ENCODE peak calls at places on chromosomes 2 and 18, in six cellular contexts. I, W, G, T, K and S are unnamed samples.

GRCh38 chr2:45343618-45344017 is 267.4 kb downstream of the SRBD1 start:
- DNase-seq in I (no peak), W (no peak), G (no peak), T (peak; percentile 42), K (no peak), S (peak; percentile 44)

GRCh38 chr2:65300134-65300771 is 72.6 kb downstream of the ACTR2 start:
- DNase-seq in I (no peak), W (no peak), G (no peak), T (no peak), K (no peak), S (peak; percentile 76)

GRCh38 chr18:48293954-48294893 is 115.0 kb downstream of the ZBTB7C start:
- DNase-seq in I (no peak), W (no peak), G (no peak), T (peak; percentile 70), K (no peak), S (no peak)

GRCh38 chr2:73830871-73831401 is 2.2 kb downstream of the STAMBP start:
- DNase-seq in I (no peak), W (no peak), G (no peak), T (no peak), K (no peak), S (peak; percentile 91)

GRCh38 chr18:68314403-68314802 is 400.5 kb downstream of the TMX3 start:
- DNase-seq in I (no peak), W (no peak), G (no peak), T (no peak), K (no peak), S (peak; percentile 35)

GRCh38 chr2:65630643-65631042 is 198.2 kb upstream of the SPRED2 start:
- DNase-seq in I (peak; percentile 78), W (peak; percentile 14), G (no peak), T (no peak), K (no peak), S (peak; percentile 77)

GRCh38 chr2:120520929-120521912 is 175.3 kb downstream of the INHBB start:
- DNase-seq in I (peak; percentile 64), W (peak; percentile 53), G (peak; percentile 60), T (peak; percentile 65), K (no peak), S (peak; percentile 26)

GRCh38 chr2:104976603-104977120 is 61.2 kb upstream of the MRPS9 start:
- DNase-seq in I (peak; percentile 15), W (peak; percentile 50), G (peak; percentile 33), T (peak; percentile 9), K (peak; percentile 62), S (no peak)

GRCh38 chr2:76281176-76281841 is 570.6 kb upstream of the GCFC2 start:
- DNase-seq in I (no peak), W (no peak), G (no peak), T (peak; percentile 30), K (no peak), S (no peak)

GRCh38 chr18:9661564-9661963 is 46.5 kb upstream of the RAB31 start:
- DNase-seq in I (peak; percentile 50), W (peak; percentile 31), G (no peak), T (peak; percentile 23), K (no peak), S (peak; percentile 40)

GRCh38 chr2:177489719-177490301 is 97.2 kb downstream of the AGPS start:
- DNase-seq in I (peak; percentile 42), W (peak; percentile 35), G (peak; percentile 41), T (peak; percentile 58), K (no peak), S (peak; percentile 49)

DNA sequence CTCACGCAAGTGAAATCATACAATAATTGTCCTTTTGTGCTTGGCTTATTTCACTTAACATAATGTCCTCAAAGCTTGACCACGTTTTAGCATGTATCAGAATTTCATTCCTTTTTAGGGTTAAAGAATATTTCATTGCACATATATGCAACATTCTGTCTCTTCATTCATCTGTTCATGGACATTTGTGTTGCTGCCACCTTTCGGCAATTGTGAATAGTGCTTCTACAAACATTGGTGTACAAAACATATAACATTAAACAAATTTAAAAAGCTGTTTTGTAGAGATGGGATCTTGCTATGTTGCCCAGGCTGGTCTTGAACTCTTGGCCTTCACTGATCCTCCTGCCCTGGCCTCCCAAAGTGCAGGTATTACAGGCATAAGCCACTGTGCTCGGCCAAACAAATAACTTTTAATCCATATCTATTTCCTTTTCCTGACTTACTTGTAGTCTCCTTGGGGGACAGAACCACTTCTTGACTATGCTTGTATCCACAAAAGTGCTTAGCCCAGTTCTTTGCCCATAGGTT is 209.3 kb downstream of the SLC4A3 start:
- DNase-seq in I (peak; percentile 47), W (peak; percentile 30), G (peak; percentile 60), T (no peak), K (no peak), S (peak; percentile 17)
- TF ChIP-seq SMC3 in I (peak; percentile 13), W (no peak), G (peak; percentile 25), T (peak; percentile 15), K (no peak), S (no peak)

DNA sequence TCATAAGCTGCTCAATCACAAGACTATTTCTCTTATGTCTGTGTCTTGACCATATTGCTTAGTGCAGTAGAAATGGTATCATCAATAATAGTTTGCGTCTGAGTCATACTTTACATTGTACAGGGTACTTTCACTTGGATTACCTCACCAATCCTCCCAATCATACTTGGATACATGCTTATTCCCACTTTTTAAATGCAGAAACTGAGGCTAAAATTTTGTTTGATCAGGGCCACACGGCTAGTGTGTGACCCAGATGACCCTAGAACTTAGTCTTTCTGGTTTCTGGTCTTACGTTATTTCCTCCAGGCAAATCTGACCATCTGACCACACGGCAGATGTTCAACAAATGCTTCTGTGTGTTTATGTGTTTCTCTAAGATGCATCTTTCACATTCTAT is 23.8 kb upstream of the CCL20 start:
- DNase-seq in I (no peak), W (no peak), G (no peak), T (no peak), K (no peak), S (peak; percentile 17)
- TF ChIP-seq SMC3 in I (no peak), W (no peak), G (no peak), T (no peak), K (no peak), S (no peak)

DNA sequence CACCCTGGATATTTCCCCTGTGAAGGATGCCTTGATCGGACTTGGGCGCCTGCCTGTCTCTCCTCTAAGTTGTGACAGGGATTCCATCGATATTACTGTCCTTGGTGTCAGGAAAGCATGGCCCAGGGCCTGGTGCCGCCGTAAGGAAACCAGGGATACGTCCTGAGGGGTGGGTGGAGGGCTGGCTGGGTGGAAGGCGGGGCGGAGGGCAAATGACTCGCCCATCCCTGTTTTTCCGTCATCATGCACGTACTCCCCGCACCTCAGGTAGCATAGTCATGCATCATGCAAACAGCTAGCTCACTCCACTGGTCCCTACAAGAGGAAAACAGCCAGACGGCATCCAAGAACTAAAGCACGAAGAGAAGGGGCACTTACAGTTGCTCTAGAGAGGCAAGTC is 57.1 kb downstream of the PXDN start:
- DNase-seq in I (no peak), W (no peak), G (no peak), T (no peak), K (no peak), S (no peak)
- TF ChIP-seq SMC3 in I (no peak), W (no peak), G (no peak), T (no peak), K (no peak), S (no peak)

GRCh38 chr2:5373200-5373599 is 319.0 kb upstream of the SOX11 start:
- DNase-seq in I (no peak), W (no peak), G (no peak), T (peak; percentile 68), K (no peak), S (no peak)
- TF ChIP-seq SMC3 in I (no peak), W (no peak), G (no peak), T (no peak), K (no peak), S (no peak)

GRCh38 chr2:212811036-212811805 is 272.6 kb upstream of the ERBB4 start:
- DNase-seq in I (no peak), W (no peak), G (no peak), T (no peak), K (no peak), S (peak; percentile 73)
- TF ChIP-seq SMC3 in I (no peak), W (no peak), G (no peak), T (no peak), K (no peak), S (no peak)

GRCh38 chr2:171081649-171082111 is 79.0 kb downstream of the TLK1 start:
- DNase-seq in I (no peak), W (no peak), G (no peak), T (no peak), K (no peak), S (no peak)

GRCh38 chr2:171086352-171087290 is 74.1 kb downstream of the TLK1 start:
- DNase-seq in I (peak; percentile 62), W (peak; percentile 75), G (peak; percentile 65), T (peak; percentile 46), K (peak; percentile 9), S (peak; percentile 68)

GRCh38 chr2:171080607-171081006 is 80.1 kb downstream of the TLK1 start:
- DNase-seq in I (no peak), W (no peak), G (no peak), T (no peak), K (no peak), S (no peak)

GRCh38 chr2:171084128-171084527 is 76.6 kb downstream of the TLK1 start:
- DNase-seq in I (no peak), W (peak; percentile 18), G (no peak), T (no peak), K (no peak), S (no peak)

GRCh38 chr2:171083426-171083825 is 77.3 kb downstream of the TLK1 start:
- DNase-seq in I (no peak), W (no peak), G (no peak), T (no peak), K (no peak), S (no peak)
- TF ChIP-seq SMC3 in I (no peak), W (no peak), G (no peak), T (no peak), K (no peak), S (no peak)

DNA sequence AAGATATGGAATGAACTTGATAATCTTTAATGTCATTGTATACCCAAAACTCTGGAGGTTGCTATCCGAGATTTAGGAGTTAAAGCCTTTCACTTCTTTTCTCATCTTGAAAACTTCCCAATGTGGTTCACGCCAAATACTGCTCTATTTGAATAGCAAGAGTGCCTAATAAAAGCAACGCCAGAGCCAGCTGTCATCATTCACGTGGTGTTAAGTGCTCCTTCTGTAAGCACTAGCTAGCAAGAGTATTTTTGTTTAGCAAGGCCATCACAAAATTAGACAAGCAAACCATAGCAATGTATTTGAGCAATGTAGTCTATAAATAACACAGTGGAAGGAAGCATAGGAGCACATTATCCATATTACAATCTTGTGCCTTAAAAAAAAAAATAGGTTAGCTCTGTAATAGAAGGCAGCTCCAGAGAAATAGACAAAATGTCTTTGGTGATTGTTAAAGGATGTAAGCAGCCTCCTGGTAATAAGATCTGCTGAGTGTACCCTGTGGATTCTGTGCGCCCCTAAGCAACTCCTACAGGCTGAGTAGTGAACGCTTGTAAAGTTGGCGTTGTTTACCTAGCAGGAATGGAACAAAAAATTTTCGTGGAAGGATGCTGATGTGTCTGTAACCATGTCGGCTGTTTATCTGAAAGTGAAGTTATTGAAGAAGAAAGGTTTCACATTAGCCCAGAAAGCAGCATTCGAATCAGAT is 518.0 kb downstream of the CNTNAP5 start:
- DNase-seq in I (no peak), W (no peak), G (no peak), T (no peak), K (no peak), S (no peak)
- TF ChIP-seq SMC3 in I (no peak), W (no peak), G (no peak), T (no peak), K (no peak), S (no peak)

DNA sequence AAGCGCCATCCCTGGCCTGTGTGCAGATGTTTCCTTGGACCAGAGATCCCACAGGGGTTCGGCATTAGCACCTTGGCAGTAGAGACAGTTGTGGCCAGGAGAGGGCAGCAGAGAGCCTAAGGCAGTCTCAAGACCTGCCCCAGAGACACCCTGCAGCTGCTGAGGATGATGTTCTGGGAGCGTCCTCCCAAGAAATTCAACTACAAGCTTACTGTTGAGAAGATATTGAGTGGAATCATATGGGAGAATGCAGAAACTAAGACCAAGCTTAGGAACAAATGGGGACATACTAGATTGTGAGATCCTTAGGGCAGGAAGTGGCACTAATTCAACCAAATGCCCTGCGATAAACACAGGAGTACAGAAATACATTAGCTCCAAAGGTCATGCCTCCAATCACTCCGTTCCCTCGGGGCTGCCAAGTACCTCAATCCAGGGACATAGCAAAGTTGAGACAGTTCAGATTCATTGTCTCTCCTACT is 2.0 kb upstream of the ERMN start:
- DNase-seq in I (peak; percentile 78), W (peak; percentile 91), G (peak; percentile 44), T (peak; percentile 53), K (peak; percentile 68), S (peak; percentile 74)
- TF ChIP-seq SMC3 in I (peak; percentile 62), W (peak; percentile 75), G (peak; percentile 41), T (peak; percentile 48), K (peak; percentile 96), S (peak; percentile 41)